ENCODE peak calls at places on chromosomes 6 and 20, in four cellular contexts. B is fibroblast of lung, Z is kidney, A is mammary epithelial cell. K is an unnamed sample. For H3K36me3, the result is how much of the 10 kb centered on the place peaks cover.

GRCh38 chr6:167779123-167779992 is 47.4 kb upstream of the AFDN start:
- DNase-seq in B (no peak), Z (peak), A (no peak), K (no peak)

GRCh38 chr6:105443941-105444340 is 41.1 kb upstream of the PREP start:
- DNase-seq in B (no peak), Z (no peak), A (no peak), K (no peak)

GRCh38 chr6:85163553-85163952 is 286.3 kb upstream of the NT5E start:
- DNase-seq in B (no peak), Z (no peak), A (no peak), K (no peak)

GRCh38 chr6:98769546-98769945 is 64.8 kb upstream of the POU3F2 start:
- DNase-seq in B (peak), Z (no peak), A (peak), K (no peak)

GRCh38 chr6:150133686-150134085 is 9.2 kb upstream of the PPP1R14C start:
- DNase-seq in B (no peak), Z (no peak), A (no peak), K (no peak)

GRCh38 chr6:21846541-21847451 is 253.2 kb downstream of the SOX4 start:
- DNase-seq in B (peak), Z (no peak), A (no peak), K (no peak)

GRCh38 chr6:26056583-26057350 is 30.5 kb upstream of the HFE start:
- DNase-seq in B (peak), Z (peak), A (peak), K (peak)

GRCh38 chr20:21156266-21156665 is 30.4 kb downstream of the KIZ start:
- DNase-seq in B (peak), Z (no peak), A (peak), K (peak)

GRCh38 chr6:167153523-167153959 is 4.2 kb downstream of the GPR31 start:
- DNase-seq in B (peak), Z (no peak), A (no peak), K (no peak)

GRCh38 chr6:112939543-112939942 is 592.4 kb downstream of the RFPL4B start:
- DNase-seq in B (peak), Z (no peak), A (no peak), K (no peak)

GRCh38 chr6:166691199-166691598 is 64.1 kb upstream of the RPS6KA2 start:
- DNase-seq in B (peak), Z (no peak), A (peak), K (peak)

GRCh38 chr6:121791396-121792315 is 356.2 kb downstream of the GJA1 start:
- DNase-seq in B (no peak), Z (no peak), A (no peak), K (peak)

GRCh38 chr6:7148100-7148822 is 40.5 kb downstream of the RREB1 start:
- DNase-seq in B (peak), Z (no peak), A (peak), K (peak)

GRCh38 chr6:7144810-7145209 is 37.0 kb downstream of the RREB1 start:
- DNase-seq in B (no peak), Z (no peak), A (no peak), K (peak)

GRCh38 chr6:7145269-7146078 is 37.7 kb downstream of the RREB1 start:
- DNase-seq in B (no peak), Z (no peak), A (peak), K (no peak)

GRCh38 chr6:7147051-7147671 is 39.4 kb downstream of the RREB1 start:
- DNase-seq in B (peak), Z (no peak), A (no peak), K (peak)

GRCh38 chr6:7146079-7146828 is 38.5 kb downstream of the RREB1 start:
- DNase-seq in B (peak), Z (peak), A (peak), K (peak)
- H3K4me3 ChIP-seq in B (no peak), Z (no peak), A (peak), K (peak)

DNA sequence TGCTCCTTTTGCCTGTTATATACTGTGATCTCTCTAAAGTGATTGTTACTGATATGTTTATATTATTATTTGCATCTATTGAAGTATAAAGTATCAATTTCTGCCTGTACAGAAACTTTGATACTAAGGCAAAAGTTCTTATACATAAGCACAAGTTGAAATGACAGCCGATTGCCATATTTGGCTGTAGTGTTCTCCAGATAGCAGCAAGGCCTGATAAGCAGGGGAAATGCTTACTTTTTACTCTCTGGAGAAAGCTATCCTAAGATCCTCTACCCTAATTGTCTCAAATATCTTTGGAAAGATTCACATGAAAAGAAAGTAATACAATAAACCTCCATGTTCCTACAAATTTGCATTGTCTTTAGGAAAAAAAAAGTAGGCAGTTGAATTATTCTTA is 31.4 kb downstream of the SENP6 start:
- DNase-seq in B (no peak), Z (no peak), A (no peak), K (no peak)
- H3K36me3 ChIP-seq in B (under half), Z (under half), A (under half), K (half or more)

GRCh38 chr20:58310291-58310782 is 822 bp downstream of the RAB22A start:
- DNase-seq in B (peak), Z (no peak), A (peak), K (peak)
- H3K9ac ChIP-seq in B (peak), Z (peak), A (peak), K (peak)

GRCh38 chr6:125750692-125751333 is 1.4 kb downstream of the HEY2 start:
- DNase-seq in B (no peak), Z (no peak), A (no peak), K (no peak)
- H3K4me3 ChIP-seq in B (no peak), Z (peak), A (no peak), K (no peak)

GRCh38 chr20:51185861-51186260 is 163.0 kb upstream of the KCNG1 start:
- DNase-seq in B (no peak), Z (no peak), A (no peak), K (no peak)

GRCh38 chr20:51183443-51183842 is 160.5 kb upstream of the KCNG1 start:
- DNase-seq in B (no peak), Z (no peak), A (peak), K (no peak)

GRCh38 chr20:51182571-51182970 is 159.7 kb upstream of the KCNG1 start:
- DNase-seq in B (no peak), Z (no peak), A (no peak), K (no peak)

GRCh38 chr20:51185277-51185676 is 162.4 kb upstream of the KCNG1 start:
- DNase-seq in B (no peak), Z (no peak), A (no peak), K (no peak)

DNA sequence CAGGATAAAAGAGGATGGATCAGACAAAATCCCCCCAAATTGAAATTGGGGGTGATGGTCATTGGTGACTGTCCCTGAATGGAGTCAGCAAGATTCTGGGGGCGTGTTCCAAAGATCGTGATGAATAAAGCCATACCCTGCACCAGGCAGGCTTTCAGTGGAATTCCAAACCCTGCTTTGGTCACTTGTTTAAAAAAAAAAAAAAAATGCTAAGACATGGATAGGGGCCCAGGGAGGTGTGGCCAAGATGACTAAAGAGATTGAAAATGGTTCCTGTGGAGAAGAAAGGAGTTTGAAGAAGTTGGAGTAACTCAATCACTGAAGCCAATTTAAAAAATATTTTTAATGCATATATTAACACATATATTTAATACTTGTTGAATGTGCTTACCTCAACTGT is 161.4 kb upstream of the KCNG1 start:
- DNase-seq in B (peak), Z (no peak), A (no peak), K (no peak)
- H3K36me3 ChIP-seq in B (under half), Z (under half), A (under half), K (under half)

GRCh38 chr20:48920527-48921167 is 864 bp upstream of the ARFGEF2 start:
- DNase-seq in B (no peak), Z (peak), A (no peak), K (no peak)

GRCh38 chr20:48921883-48922867 is 664 bp downstream of the ARFGEF2 start:
- DNase-seq in B (peak), Z (peak), A (peak), K (peak)

GRCh38 chr20:48921168-48921882 is at the start of gene ARFGEF2:
- DNase-seq in B (peak), Z (peak), A (peak), K (peak)

GRCh38 chr20:48919336-48919881 is 2.1 kb upstream of the ARFGEF2 start:
- DNase-seq in B (no peak), Z (no peak), A (no peak), K (no peak)

GRCh38 chr20:48919882-48920526 is 1.5 kb upstream of the ARFGEF2 start:
- DNase-seq in B (no peak), Z (no peak), A (no peak), K (no peak)
- H3K9ac ChIP-seq in B (no peak), Z (no peak), A (no peak), K (no peak)

DNA sequence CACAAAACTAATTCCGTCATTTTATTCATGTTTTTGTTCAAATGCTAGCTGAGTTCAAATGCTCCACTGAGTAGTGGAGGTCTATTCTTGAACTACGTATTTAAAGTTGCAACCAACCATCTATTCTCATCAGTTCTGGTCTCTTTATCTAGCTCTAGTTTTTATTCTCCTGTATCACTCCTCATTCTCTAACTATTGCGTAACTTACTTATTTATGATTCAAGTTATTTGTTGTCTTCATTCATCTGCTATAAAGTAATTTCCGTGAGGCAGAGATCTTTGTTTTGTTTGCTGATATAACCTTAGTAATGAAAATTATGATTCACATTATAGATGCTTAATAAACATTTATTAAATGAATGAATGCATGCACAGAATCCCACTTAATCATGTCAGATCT is 221.6 kb upstream of the ASCC3 start:
- DNase-seq in B (no peak), Z (no peak), A (no peak), K (no peak)
- H3K4me3 ChIP-seq in B (no peak), Z (no peak), A (no peak), K (no peak)

DNA sequence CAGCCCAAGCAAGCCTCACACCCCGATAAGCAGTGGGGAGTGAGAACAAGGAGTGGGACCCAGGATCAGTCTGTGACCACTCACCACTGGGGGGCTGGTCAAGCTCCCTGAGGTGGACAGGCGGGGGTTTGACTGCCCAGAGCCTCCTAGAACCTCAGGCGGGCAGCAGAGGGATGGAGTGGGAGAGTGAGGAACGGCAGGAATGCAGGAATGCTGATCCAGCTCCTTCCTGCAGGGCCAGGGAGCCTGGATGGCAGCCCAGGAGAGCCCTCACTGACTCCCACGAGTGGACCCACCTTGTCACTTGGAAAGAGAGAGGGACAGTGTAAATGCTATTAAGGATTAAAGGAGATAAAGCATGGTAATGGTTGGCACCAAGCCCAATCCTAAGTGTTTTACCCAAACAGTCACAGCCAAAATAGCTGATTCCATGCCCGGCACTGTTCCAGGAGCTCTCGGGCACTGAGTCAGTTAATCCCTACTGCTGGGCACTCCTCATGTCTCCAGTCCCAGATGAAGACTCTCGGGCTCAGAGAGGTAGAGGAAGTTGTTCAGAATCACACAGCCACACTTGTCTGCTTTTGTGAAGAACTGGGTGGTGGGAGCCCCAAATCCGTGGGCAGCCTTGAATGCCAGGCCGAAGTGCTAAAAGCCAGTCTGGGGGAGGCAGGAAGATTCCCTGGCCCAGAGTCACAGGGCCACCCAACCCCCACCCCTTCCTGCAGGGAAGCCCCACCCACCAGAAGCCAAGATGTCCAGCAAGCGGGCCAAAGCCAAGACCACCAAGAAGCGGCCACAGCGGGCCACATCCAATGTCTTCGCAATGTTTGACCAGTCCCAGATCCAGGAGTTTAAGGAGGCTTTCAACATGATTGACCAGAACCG is 3.1 kb downstream of the MYL9 start:
- DNase-seq in B (peak), Z (peak), A (peak), K (peak)
- H3K36me3 ChIP-seq in B (under half), Z (under half), A (under half), K (under half)

GRCh38 chr20:22425344-22426295 is 158.8 kb downstream of the FOXA2 start:
- DNase-seq in B (no peak), Z (no peak), A (no peak), K (no peak)
- H3K9ac ChIP-seq in B (no peak), Z (no peak), A (no peak), K (no peak)

GRCh38 chr20:57707320-57707719 is 2.5 kb downstream of the PMEPA1 start:
- DNase-seq in B (no peak), Z (no peak), A (no peak), K (no peak)
- H3K4me3 ChIP-seq in B (no peak), Z (no peak), A (peak), K (no peak)

K was measured in adipocyte.